ENCODE peak calls at places on chromosome 4, in seven cellular contexts. M, Z, S, Q, T, W and V are unnamed samples.

GRCh38 chr4:15562114-15562513 is 92.4 kb downstream of the CC2D2A start:
- DNase-seq in M (no peak), Z (no peak), S (no peak), Q (no peak), T (no peak), W (no peak), V (no peak)

GRCh38 chr4:17103231-17103630 is 204.8 kb upstream of the LDB2 start:
- DNase-seq in M (no peak), Z (no peak), S (no peak), Q (peak; percentile 64), T (no peak), W (peak; percentile 57), V (no peak)

GRCh38 chr4:94798808-94799207 is 41.1 kb downstream of the BMPR1B start:
- DNase-seq in M (no peak), Z (no peak), S (no peak), Q (peak; percentile 67), T (no peak), W (no peak), V (no peak)

GRCh38 chr4:126757219-126757618 is 875.5 kb upstream of the INTU start:
- DNase-seq in M (no peak), Z (no peak), S (no peak), Q (peak; percentile 22), T (no peak), W (no peak), V (no peak)

GRCh38 chr4:79281577-79282359 is 44.1 kb downstream of the NAA11 start:
- DNase-seq in M (no peak), Z (no peak), S (no peak), Q (no peak), T (no peak), W (no peak), V (no peak)

GRCh38 chr4:21628116-21628515 is 320.5 kb downstream of the KCNIP4 start:
- DNase-seq in M (no peak), Z (no peak), S (no peak), Q (no peak), T (no peak), W (no peak), V (no peak)

GRCh38 chr4:186144596-186145569 is 40.4 kb downstream of the FAM149A start:
- DNase-seq in M (peak; percentile 69), Z (peak; percentile 78), S (peak; percentile 90), Q (peak; percentile 46), T (no peak), W (no peak), V (no peak)

GRCh38 chr4:74751856-74752255 is 42.5 kb downstream of the BTC start:
- DNase-seq in M (no peak), Z (no peak), S (no peak), Q (no peak), T (no peak), W (no peak), V (no peak)

GRCh38 chr4:160375746-160376452 is 1273.0 kb downstream of the RAPGEF2 start:
- DNase-seq in M (no peak), Z (no peak), S (no peak), Q (peak; percentile 52), T (no peak), W (no peak), V (no peak)

GRCh38 chr4:17286737-17287460 is 225.0 kb downstream of the QDPR start:
- DNase-seq in M (no peak), Z (no peak), S (no peak), Q (no peak), T (no peak), W (no peak), V (no peak)

GRCh38 chr4:682490-683172 is 6.3 kb downstream of the SLC49A3 start:
- DNase-seq in M (no peak), Z (no peak), S (no peak), Q (no peak), T (peak; percentile 17), W (no peak), V (peak; percentile 42)

GRCh38 chr4:147975325-147975724 is 243.4 kb downstream of the ARHGAP10 start:
- DNase-seq in M (no peak), Z (no peak), S (no peak), Q (no peak), T (no peak), W (no peak), V (no peak)

GRCh38 chr4:4270529-4270928 is 19.4 kb downstream of the LYAR start:
- DNase-seq in M (no peak), Z (no peak), S (no peak), Q (peak; percentile 14), T (no peak), W (no peak), V (no peak)

GRCh38 chr4:56134272-56134671 is 185.5 kb downstream of the CEP135 start:
- DNase-seq in M (no peak), Z (no peak), S (no peak), Q (peak; percentile 93), T (no peak), W (no peak), V (no peak)

GRCh38 chr4:106277140-106277680 is 38.8 kb downstream of the TBCK start:
- DNase-seq in M (no peak), Z (no peak), S (no peak), Q (no peak), T (no peak), W (no peak), V (no peak)

GRCh38 chr4:153191795-153192363 is 12.4 kb upstream of the TRIM2 start:
- DNase-seq in M (no peak), Z (no peak), S (no peak), Q (no peak), T (no peak), W (no peak), V (no peak)

GRCh38 chr4:5979981-5980380 is 38.2 kb downstream of the C4orf50 start:
- DNase-seq in M (peak; percentile 41), Z (peak; percentile 63), S (peak; percentile 60), Q (no peak), T (no peak), W (no peak), V (no peak)

DNA sequence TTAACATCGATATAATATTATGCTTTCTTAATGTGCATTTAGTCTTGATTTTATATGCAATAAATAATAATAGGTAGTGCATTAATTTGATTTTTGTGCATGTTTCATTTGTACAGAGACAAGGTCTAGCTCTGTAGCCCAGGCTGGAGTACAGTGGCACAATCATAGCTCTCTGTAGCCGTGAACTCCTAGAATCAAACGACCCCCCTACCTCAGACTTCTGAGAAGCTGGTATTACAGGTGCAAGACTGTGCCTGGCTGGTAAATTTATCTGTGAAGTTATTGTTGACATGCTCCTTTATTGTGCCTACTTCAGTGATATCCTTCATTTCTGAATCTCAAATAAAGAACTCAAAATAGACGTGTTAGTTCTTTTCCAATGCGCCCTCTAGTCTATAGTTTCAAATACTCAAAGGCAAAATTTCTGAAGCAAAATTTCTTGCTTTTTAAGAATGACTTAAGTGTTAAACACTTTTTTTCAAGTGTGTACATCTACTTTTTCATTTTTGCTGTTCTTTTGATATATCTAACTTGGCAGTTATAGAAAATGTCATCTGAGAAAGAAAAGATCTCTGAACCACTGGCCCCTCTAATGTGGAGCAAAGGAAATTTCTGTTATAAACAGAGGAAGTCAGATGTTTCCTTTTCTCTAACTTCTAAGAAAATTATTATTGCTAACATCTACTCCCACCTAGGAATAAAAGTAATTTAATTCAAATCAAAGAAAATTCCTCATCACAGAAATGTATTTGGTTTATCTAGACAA is 28.3 kb upstream of the GUCY1A1 start:
- DNase-seq in M (no peak), Z (no peak), S (no peak), Q (no peak), T (no peak), W (no peak), V (no peak)
- TF ChIP-seq CTCF in M (no peak), Z (no peak), S (no peak), Q (no peak), T (no peak), W (no peak), V (no peak)

GRCh38 chr4:7531640-7531994 is 96.9 kb upstream of the PSAPL1 start:
- DNase-seq in M (no peak), Z (no peak), S (peak; percentile 32), Q (no peak), T (no peak), W (no peak), V (no peak)

GRCh38 chr4:7530026-7530562 is 95.4 kb upstream of the PSAPL1 start:
- DNase-seq in M (no peak), Z (no peak), S (no peak), Q (no peak), T (no peak), W (no peak), V (no peak)

GRCh38 chr4:7526929-7527535 is 92.3 kb upstream of the PSAPL1 start:
- DNase-seq in M (no peak), Z (no peak), S (no peak), Q (no peak), T (no peak), W (no peak), V (no peak)

GRCh38 chr4:7530932-7531639 is 96.4 kb upstream of the PSAPL1 start:
- DNase-seq in M (no peak), Z (no peak), S (no peak), Q (no peak), T (no peak), W (no peak), V (no peak)

GRCh38 chr4:7529368-7529923 is 94.7 kb upstream of the PSAPL1 start:
- DNase-seq in M (no peak), Z (no peak), S (no peak), Q (no peak), T (no peak), W (no peak), V (no peak)
- TF ChIP-seq CTCF in M (no peak), Z (no peak), S (no peak), Q (no peak), T (no peak), W (no peak), V (no peak)

GRCh38 chr4:149973181-149973580 is 105.1 kb upstream of the DCLK2 start:
- DNase-seq in M (no peak), Z (no peak), S (no peak), Q (no peak), T (no peak), W (no peak), V (no peak)

GRCh38 chr4:149975172-149975571 is 103.1 kb upstream of the DCLK2 start:
- DNase-seq in M (no peak), Z (no peak), S (no peak), Q (no peak), T (no peak), W (no peak), V (no peak)

DNA sequence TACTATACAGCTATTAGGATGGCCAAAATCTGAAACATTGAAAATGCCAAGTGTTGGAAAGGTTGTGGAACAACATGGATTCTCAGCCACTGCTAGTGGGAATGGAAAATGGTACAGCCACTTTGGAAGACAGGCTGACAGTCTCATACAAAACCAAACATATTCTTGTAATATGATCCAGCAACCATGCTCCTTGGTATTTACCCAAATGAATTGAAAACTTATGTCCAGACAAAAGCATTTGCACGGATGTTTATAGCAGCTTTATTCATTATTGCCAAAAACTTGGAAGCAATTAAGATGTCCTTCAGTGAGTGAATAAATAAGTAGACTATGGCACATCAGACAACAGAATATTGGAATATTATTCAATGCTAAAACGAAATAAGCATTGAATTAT is 105.8 kb upstream of the DCLK2 start:
- DNase-seq in M (no peak), Z (no peak), S (no peak), Q (no peak), T (no peak), W (peak; percentile 44), V (no peak)
- TF ChIP-seq CTCF in M (no peak), Z (no peak), S (no peak), Q (no peak), T (no peak), W (no peak), V (no peak)

GRCh38 chr4:132230025-132230424 is 919.1 kb upstream of the PCDH10 start:
- DNase-seq in M (no peak), Z (no peak), S (no peak), Q (no peak), T (no peak), W (no peak), V (no peak)

GRCh38 chr4:132228676-132229075 is 920.4 kb upstream of the PCDH10 start:
- DNase-seq in M (no peak), Z (no peak), S (no peak), Q (no peak), T (no peak), W (no peak), V (no peak)

GRCh38 chr4:132227349-132228165 is 921.5 kb upstream of the PCDH10 start:
- DNase-seq in M (peak; percentile 54), Z (no peak), S (peak; percentile 61), Q (peak; percentile 9), T (no peak), W (no peak), V (no peak)
- TF ChIP-seq CTCF in M (peak; percentile 76), Z (peak; percentile 33), S (peak; percentile 55), Q (peak; percentile 62), T (no peak), W (peak; percentile 38), V (no peak)